ENCODE peak calls at places on chromosomes 12 and 14, in six cellular contexts. P is activated naive CD4-positive, alpha-beta T cell treated with anti-CD3 and anti-CD28 coated beads for 36 hours; Y is RWPE1; Z is prostate gland; V is nucleus accumbens; M is Calu3. N is an unnamed sample.

GRCh38 chr12:116880817-116881324 is 370 bp downstream of the HRK start:
- DNase-seq in P (peak), Y (no peak), Z (no peak), V (no peak), M (peak), N (no peak)

GRCh38 chr14:72809063-72809462 is 84.8 kb downstream of the DPF3 start:
- DNase-seq in P (no peak), Y (no peak), Z (no peak), V (no peak), M (no peak), N (no peak)

GRCh38 chr14:32756775-32757174 is 181.9 kb upstream of the NPAS3 start:
- DNase-seq in P (no peak), Y (no peak), Z (no peak), V (no peak), M (no peak), N (no peak)

GRCh38 chr12:93943766-93944165 is 204.6 kb upstream of the PLXNC1 start:
- DNase-seq in P (no peak), Y (peak), Z (peak), V (no peak), M (no peak), N (no peak)

GRCh38 chr14:90580381-90581335 is 183.8 kb downstream of the CALM1 start:
- DNase-seq in P (no peak), Y (no peak), Z (no peak), V (no peak), M (no peak), N (no peak)

GRCh38 chr12:26338574-26339572 is 143.5 kb downstream of the SSPN start:
- DNase-seq in P (no peak), Y (peak), Z (no peak), V (peak), M (no peak), N (no peak)

GRCh38 chr14:45793081-45793480 is 540.1 kb upstream of the MIS18BP1 start:
- DNase-seq in P (no peak), Y (no peak), Z (no peak), V (no peak), M (no peak), N (no peak)

GRCh38 chr14:74545386-74545785 is 51.8 kb downstream of the ISCA2 start:
- DNase-seq in P (no peak), Y (no peak), Z (no peak), V (no peak), M (no peak), N (no peak)

GRCh38 chr12:107594995-107595394 is 90.6 kb upstream of the PWP1 start:
- DNase-seq in P (no peak), Y (no peak), Z (no peak), V (no peak), M (no peak), N (no peak)

GRCh38 chr14:32254952-32255679 is 52.0 kb upstream of the RNU6-8 start:
- DNase-seq in P (peak), Y (peak), Z (peak), V (peak), M (peak), N (peak)

N was measured in effector CD4-positive, alpha-beta T cell.